ENCODE peak calls at places on chromosomes 13 and 19, in eight cellular contexts. B is RPMI7951, A is AG04449, P is AG04450, T is type B pancreatic cell, L is amniotic stem cell, Z is GM23338, H is Daoy. J is an unnamed sample.

GRCh38 chr19:33456076-33456844 is 65.3 kb downstream of the PEPD start:
- DNase-seq in B (no peak), A (no peak), P (no peak), T (no peak), L (no peak), Z (no peak), H (no peak), J (no peak)

GRCh38 chr13:27283906-27284523 is 13.4 kb downstream of the RASL11A start:
- DNase-seq in B (peak), A (no peak), P (no peak), T (no peak), L (no peak), Z (no peak), H (peak), J (peak)

GRCh38 chr13:111912453-111912866 is 154.5 kb upstream of the SOX1 start:
- DNase-seq in B (no peak), A (no peak), P (no peak), T (peak), L (no peak), Z (no peak), H (no peak), J (no peak)

GRCh38 chr19:39131255-39131755 is 5.7 kb downstream of the PAK4 start:
- DNase-seq in B (no peak), A (no peak), P (no peak), T (no peak), L (no peak), Z (no peak), H (no peak), J (no peak)

GRCh38 chr13:108728370-108728769 is 99.0 kb downstream of the MYO16 start:
- DNase-seq in B (no peak), A (no peak), P (no peak), T (no peak), L (no peak), Z (peak), H (no peak), J (no peak)

GRCh38 chr13:80556291-80556690 is 215.4 kb upstream of the SPRY2 start:
- DNase-seq in B (no peak), A (no peak), P (no peak), T (no peak), L (no peak), Z (no peak), H (no peak), J (no peak)

GRCh38 chr13:68727165-68727564 is 1380.5 kb upstream of the ATXN8OS start:
- DNase-seq in B (no peak), A (no peak), P (no peak), T (no peak), L (no peak), Z (no peak), H (peak), J (no peak)

GRCh38 chr19:46082728-46083050 is 41.8 kb downstream of the IGFL3 start:
- DNase-seq in B (peak), A (no peak), P (no peak), T (no peak), L (no peak), Z (no peak), H (no peak), J (no peak)

GRCh38 chr13:37640499-37640898 is 41.9 kb upstream of the POSTN start:
- DNase-seq in B (peak), A (no peak), P (peak), T (no peak), L (peak), Z (peak), H (no peak), J (peak)

GRCh38 chr19:6752257-6753177 is 13.0 kb downstream of the TRIP10 start:
- DNase-seq in B (no peak), A (no peak), P (no peak), T (peak), L (no peak), Z (peak), H (no peak), J (no peak)

GRCh38 chr13:44218501-44219240 is 155.0 kb upstream of the SERP2 start:
- DNase-seq in B (no peak), A (no peak), P (no peak), T (no peak), L (no peak), Z (no peak), H (no peak), J (peak)

GRCh38 chr13:100517135-100517534 is 71.5 kb downstream of the GGACT start:
- DNase-seq in B (no peak), A (no peak), P (no peak), T (no peak), L (no peak), Z (no peak), H (no peak), J (no peak)

GRCh38 chr19:45450042-45450380 is 17.8 kb upstream of the FOSB start:
- DNase-seq in B (no peak), A (no peak), P (no peak), T (no peak), L (no peak), Z (no peak), H (no peak), J (no peak)

GRCh38 chr13:76016799-76017198 is 380.7 kb downstream of the LMO7 start:
- DNase-seq in B (peak), A (no peak), P (no peak), T (no peak), L (no peak), Z (peak), H (peak), J (no peak)

GRCh38 chr19:19343762-19344161 is 23.1 kb downstream of the MAU2 start:
- DNase-seq in B (no peak), A (no peak), P (no peak), T (no peak), L (no peak), Z (no peak), H (no peak), J (no peak)

J was measured in DMS153.